ENCODE peak calls at places on chromosomes 4 and X, in five cellular contexts. One of them, this sample, is unnamed.

GRCh38 chr4:143294310-143294709 is 42.4 kb upstream of the GAB1 start:
- DNase-seq in glutamatergic neuron: no peak
- DNase-seq in NCI-H1417: no peak
- DNase-seq in HEK293T: no peak
- DNase-seq in T-cell: no peak
- DNase-seq in this sample: no peak

GRCh38 chr4:175999944-176000343 is 65.7 kb upstream of the WDR17 start:
- DNase-seq in glutamatergic neuron: no peak
- DNase-seq in T-cell: no peak
- DNase-seq in NCI-H1417: no peak
- DNase-seq in HEK293T: no peak
- DNase-seq in this sample: no peak

GRCh38 chr4:139036885-139037284 is 21.3 kb downstream of the NOCT start:
- DNase-seq in NCI-H1417: no peak
- DNase-seq in T-cell: no peak
- DNase-seq in HEK293T: no peak
- DNase-seq in glutamatergic neuron: no peak
- DNase-seq in this sample: no peak

GRCh38 chr4:37429906-37430305 is 185.4 kb downstream of the NWD2 start:
- DNase-seq in NCI-H1417: no peak
- DNase-seq in T-cell: no peak
- DNase-seq in glutamatergic neuron: no peak
- DNase-seq in HEK293T: no peak
- DNase-seq in this sample: no peak

GRCh38 chr4:88143504-88143903 is 14.9 kb downstream of the ABCG2 start:
- DNase-seq in NCI-H1417: no peak
- DNase-seq in T-cell: no peak
- DNase-seq in HEK293T: no peak
- DNase-seq in glutamatergic neuron: no peak
- DNase-seq in this sample: peak

GRCh38 chrX:118740276-118740889 is 13.0 kb downstream of the IL13RA1 start:
- DNase-seq in NCI-H1417: no peak
- DNase-seq in glutamatergic neuron: no peak
- DNase-seq in T-cell: no peak
- DNase-seq in HEK293T: no peak
- DNase-seq in this sample: no peak

GRCh38 chrX:134948333-134949241 is 42.2 kb upstream of the SMIM10 start:
- DNase-seq in NCI-H1417: no peak
- DNase-seq in glutamatergic neuron: no peak
- DNase-seq in T-cell: no peak
- DNase-seq in HEK293T: no peak
- DNase-seq in this sample: peak

GRCh38 chr4:119729815-119730643 is 101.4 kb upstream of the PDE5A start:
- DNase-seq in NCI-H1417: no peak
- DNase-seq in T-cell: no peak
- DNase-seq in glutamatergic neuron: no peak
- DNase-seq in HEK293T: peak
- DNase-seq in this sample: peak

GRCh38 chrX:13688384-13688771 is 550 bp upstream of the RAB9A start:
- DNase-seq in T-cell: no peak
- DNase-seq in HEK293T: no peak
- DNase-seq in NCI-H1417: peak
- DNase-seq in glutamatergic neuron: no peak
- DNase-seq in this sample: peak

GRCh38 chr4:90121961-90122748 is 5.0 kb upstream of the CCSER1 start:
- DNase-seq in HEK293T: no peak
- DNase-seq in NCI-H1417: no peak
- DNase-seq in glutamatergic neuron: no peak
- DNase-seq in T-cell: no peak
- DNase-seq in this sample: peak

GRCh38 chr4:78410651-78411050 is 140.9 kb upstream of the ANXA3 start:
- DNase-seq in T-cell: no peak
- DNase-seq in glutamatergic neuron: no peak
- DNase-seq in HEK293T: no peak
- DNase-seq in NCI-H1417: no peak
- DNase-seq in this sample: no peak

GRCh38 chr4:61662362-61662761 is 462.2 kb downstream of the ADGRL3 start:
- DNase-seq in glutamatergic neuron: no peak
- DNase-seq in T-cell: no peak
- DNase-seq in NCI-H1417: no peak
- DNase-seq in HEK293T: no peak
- DNase-seq in this sample: no peak

GRCh38 chr4:6701371-6701770 is 7.7 kb downstream of the S100P start:
- DNase-seq in T-cell: no peak
- DNase-seq in NCI-H1417: no peak
- DNase-seq in HEK293T: peak
- DNase-seq in glutamatergic neuron: no peak
- DNase-seq in this sample: no peak

GRCh38 chrX:24200133-24200532 is 50.6 kb downstream of the ZFX start:
- DNase-seq in glutamatergic neuron: no peak
- DNase-seq in T-cell: no peak
- DNase-seq in NCI-H1417: no peak
- DNase-seq in HEK293T: no peak
- DNase-seq in this sample: no peak

GRCh38 chr4:26404597-26405323 is 83.9 kb downstream of the RBPJ start:
- DNase-seq in T-cell: no peak
- DNase-seq in NCI-H1417: no peak
- DNase-seq in glutamatergic neuron: no peak
- DNase-seq in HEK293T: no peak
- DNase-seq in this sample: no peak

GRCh38 chrX:134600714-134601113 is 57.6 kb downstream of the PLAC1 start:
- DNase-seq in NCI-H1417: no peak
- DNase-seq in HEK293T: no peak
- DNase-seq in T-cell: no peak
- DNase-seq in glutamatergic neuron: no peak
- DNase-seq in this sample: peak

GRCh38 chr4:120066182-120066524 is 495 bp downstream of the MAD2L1 start:
- DNase-seq in T-cell: peak
- DNase-seq in NCI-H1417: no peak
- DNase-seq in HEK293T: peak
- DNase-seq in glutamatergic neuron: no peak
- DNase-seq in this sample: peak

GRCh38 chr4:81609844-81610243 is 138.1 kb upstream of the RASGEF1B start:
- DNase-seq in HEK293T: no peak
- DNase-seq in T-cell: no peak
- DNase-seq in NCI-H1417: no peak
- DNase-seq in glutamatergic neuron: no peak
- DNase-seq in this sample: peak

GRCh38 chrX:40809210-40809609 is 73.9 kb upstream of the MED14 start:
- DNase-seq in T-cell: no peak
- DNase-seq in NCI-H1417: no peak
- DNase-seq in HEK293T: no peak
- DNase-seq in glutamatergic neuron: no peak
- DNase-seq in this sample: peak

GRCh38 chr4:153611679-153612078 is 72.4 kb upstream of the TLR2 start:
- DNase-seq in T-cell: no peak
- DNase-seq in NCI-H1417: no peak
- DNase-seq in HEK293T: no peak
- DNase-seq in glutamatergic neuron: no peak
- DNase-seq in this sample: peak

GRCh38 chr4:112857461-112857860 is 192.0 kb upstream of the ANK2 start:
- DNase-seq in NCI-H1417: no peak
- DNase-seq in HEK293T: no peak
- DNase-seq in T-cell: no peak
- DNase-seq in glutamatergic neuron: no peak
- DNase-seq in this sample: peak

GRCh38 chrX:152896450-152896849 is 1.4 kb upstream of the ZNF185 start:
- DNase-seq in T-cell: no peak
- DNase-seq in glutamatergic neuron: no peak
- DNase-seq in HEK293T: no peak
- DNase-seq in NCI-H1417: no peak
- DNase-seq in this sample: peak

GRCh38 chr4:168562021-168562691 is 65.3 kb downstream of the PALLD start:
- DNase-seq in HEK293T: no peak
- DNase-seq in T-cell: no peak
- DNase-seq in glutamatergic neuron: no peak
- DNase-seq in NCI-H1417: no peak
- DNase-seq in this sample: peak

GRCh38 chr4:125266901-125267601 is 47.7 kb upstream of the FAT4 start:
- DNase-seq in NCI-H1417: no peak
- DNase-seq in T-cell: no peak
- DNase-seq in HEK293T: no peak
- DNase-seq in glutamatergic neuron: no peak
- DNase-seq in this sample: peak

GRCh38 chrX:54492340-54492739 is 3.7 kb downstream of the FGD1 start:
- DNase-seq in NCI-H1417: no peak
- DNase-seq in glutamatergic neuron: no peak
- DNase-seq in HEK293T: no peak
- DNase-seq in T-cell: no peak
- DNase-seq in this sample: peak

GRCh38 chr4:15145709-15146108 is 143.4 kb downstream of the CPEB2 start:
- DNase-seq in HEK293T: no peak
- DNase-seq in glutamatergic neuron: no peak
- DNase-seq in NCI-H1417: no peak
- DNase-seq in T-cell: no peak
- DNase-seq in this sample: no peak

GRCh38 chr4:118683513-118683912 is 1.7 kb upstream of the METTL14 start:
- DNase-seq in HEK293T: peak
- DNase-seq in NCI-H1417: no peak
- DNase-seq in glutamatergic neuron: no peak
- DNase-seq in T-cell: no peak
- DNase-seq in this sample: peak

This sample was measured in bronchial epithelial cell.